ENCODE peak calls at places on chromosomes 12 and 14, in four cellular contexts. W, K, I and Y are unnamed samples.

GRCh38 chr12:34391771-34392581 is 369.7 kb downstream of the ALG10 start:
- DNase-seq in W (no peak), K (no peak), I (no peak), Y (peak)

GRCh38 chr14:91352101-91352500 is 65.5 kb downstream of the CCDC88C start:
- DNase-seq in W (no peak), K (no peak), I (no peak), Y (no peak)

GRCh38 chr12:46711756-46712155 is 114.0 kb downstream of the SLC38A4 start:
- DNase-seq in W (no peak), K (no peak), I (no peak), Y (no peak)

GRCh38 chr12:22255097-22255496 is 79.4 kb downstream of the ST8SIA1 start:
- DNase-seq in W (no peak), K (no peak), I (no peak), Y (no peak)

GRCh38 chr14:54420478-54421116 is 20.6 kb downstream of the CNIH1 start:
- DNase-seq in W (peak), K (peak), I (no peak), Y (peak)

GRCh38 chr14:99718031-99718810 is 34.1 kb downstream of the CYP46A1 start:
- DNase-seq in W (no peak), K (no peak), I (peak), Y (no peak)

GRCh38 chr12:17992002-17992656 is 97.9 kb downstream of the RERGL start:
- DNase-seq in W (peak), K (no peak), I (peak), Y (peak)

GRCh38 chr12:57063991-57064725 is 14.2 kb upstream of the MYO1A start:
- DNase-seq in W (no peak), K (no peak), I (peak), Y (no peak)

GRCh38 chr14:85391892-85392291 is 138.1 kb upstream of the FLRT2 start:
- DNase-seq in W (no peak), K (no peak), I (no peak), Y (no peak)

GRCh38 chr12:93618891-93619410 is 46.5 kb downstream of the SOCS2 start:
- DNase-seq in W (no peak), K (no peak), I (no peak), Y (no peak)

GRCh38 chr14:81886588-81886987 is 352.9 kb upstream of the SEL1L start:
- DNase-seq in W (no peak), K (no peak), I (no peak), Y (no peak)

GRCh38 chr12:113297621-113298471 is 37.1 kb downstream of the SLC8B1 start:
- DNase-seq in W (no peak), K (no peak), I (no peak), Y (no peak)

GRCh38 chr14:105123981-105124836 is 44.4 kb downstream of the JAG2 start:
- DNase-seq in W (no peak), K (no peak), I (no peak), Y (no peak)

GRCh38 chr14:25622752-25623151 is 572.8 kb upstream of the STXBP6 start:
- DNase-seq in W (no peak), K (no peak), I (no peak), Y (no peak)

GRCh38 chr12:77388611-77389265 is 323.4 kb upstream of the E2F7 start:
- DNase-seq in W (no peak), K (no peak), I (no peak), Y (no peak)

GRCh38 chr14:35123388-35123703 is 994 bp downstream of the PRORP start:
- DNase-seq in W (no peak), K (no peak), I (no peak), Y (no peak)

GRCh38 chr14:64092338-64092737 is 201.8 kb downstream of the ESR2 start:
- DNase-seq in W (no peak), K (no peak), I (no peak), Y (no peak)

GRCh38 chr12:46261658-46262057 is 7.2 kb downstream of the SLC38A1 start:
- DNase-seq in W (no peak), K (no peak), I (no peak), Y (no peak)

GRCh38 chr14:96795443-96795842 is 1.7 kb upstream of the VRK1 start:
- DNase-seq in W (no peak), K (no peak), I (no peak), Y (no peak)

GRCh38 chr12:112325157-112325556 is 57.1 kb downstream of the HECTD4 start:
- DNase-seq in W (peak), K (no peak), I (no peak), Y (no peak)

GRCh38 chr12:71440393-71441349 is 1.1 kb downstream of the LGR5 start:
- DNase-seq in W (peak), K (no peak), I (no peak), Y (peak)

GRCh38 chr12:52798003-52798670 is 2.2 kb upstream of the KRT3 start:
- DNase-seq in W (no peak), K (no peak), I (no peak), Y (peak)

GRCh38 chr14:75711796-75712211 is 50.8 kb downstream of the TTLL5 start:
- DNase-seq in W (peak), K (peak), I (peak), Y (peak)

GRCh38 chr14:78202976-78203375 is 32.8 kb downstream of the NRXN3 start:
- DNase-seq in W (no peak), K (no peak), I (no peak), Y (no peak)

GRCh38 chr14:90624732-90625444 is 191.3 kb downstream of the TTC7B start:
- DNase-seq in W (peak), K (no peak), I (no peak), Y (no peak)

GRCh38 chr12:116693259-116694227 is 44.3 kb downstream of the SPRING1 start:
- DNase-seq in W (peak), K (no peak), I (no peak), Y (no peak)

GRCh38 chr12:91722072-91722471 is 423.6 kb downstream of the BTG1 start:
- DNase-seq in W (no peak), K (no peak), I (no peak), Y (no peak)
- TF ChIP-seq BRCA1 in W (no peak), K (no peak), I (no peak), Y (no peak)

DNA sequence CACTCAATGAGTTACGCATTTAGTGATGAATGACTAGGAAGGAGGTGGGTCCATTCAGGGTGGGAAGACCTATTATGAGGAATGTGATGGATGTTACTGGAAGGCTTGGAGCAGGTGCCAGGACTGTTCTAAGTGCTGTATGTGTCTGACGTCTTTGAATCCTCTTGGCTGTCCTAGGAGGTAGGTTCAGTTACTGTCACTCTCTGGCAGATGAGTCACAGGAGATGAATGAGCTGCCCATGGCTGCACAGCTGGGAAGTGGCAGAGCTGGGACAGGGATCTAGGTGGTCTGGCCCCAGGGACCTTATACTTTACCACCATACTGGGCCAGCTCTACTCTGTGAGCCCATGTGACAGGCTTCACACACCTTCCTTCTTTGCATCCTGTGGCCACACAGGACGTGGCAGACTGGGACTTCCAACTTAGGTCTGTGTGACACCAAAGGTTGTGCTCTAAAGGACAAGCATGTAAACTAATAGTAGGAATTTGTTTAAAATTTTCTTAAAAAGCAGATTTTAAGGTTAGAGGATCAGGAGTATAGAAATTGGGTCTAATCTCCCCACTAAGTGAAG is 24.0 kb downstream of the TCTN1 start:
- DNase-seq in W (no peak), K (no peak), I (no peak), Y (no peak)
- TF ChIP-seq BRCA1 in W (no peak), K (no peak), I (no peak), Y (no peak)

GRCh38 chr12:62261876-62262275 is 1.7 kb downstream of the USP15 start:
- DNase-seq in W (no peak), K (no peak), I (no peak), Y (no peak)

GRCh38 chr12:62259993-62260732 is at the start of gene USP15:
- DNase-seq in W (peak), K (peak), I (peak), Y (peak)

GRCh38 chr12:62260733-62261683 is 804 bp downstream of the USP15 start:
- DNase-seq in W (peak), K (no peak), I (peak), Y (peak)

GRCh38 chr12:62258231-62258630 is 2.0 kb upstream of the USP15 start:
- DNase-seq in W (no peak), K (no peak), I (no peak), Y (no peak)

DNA sequence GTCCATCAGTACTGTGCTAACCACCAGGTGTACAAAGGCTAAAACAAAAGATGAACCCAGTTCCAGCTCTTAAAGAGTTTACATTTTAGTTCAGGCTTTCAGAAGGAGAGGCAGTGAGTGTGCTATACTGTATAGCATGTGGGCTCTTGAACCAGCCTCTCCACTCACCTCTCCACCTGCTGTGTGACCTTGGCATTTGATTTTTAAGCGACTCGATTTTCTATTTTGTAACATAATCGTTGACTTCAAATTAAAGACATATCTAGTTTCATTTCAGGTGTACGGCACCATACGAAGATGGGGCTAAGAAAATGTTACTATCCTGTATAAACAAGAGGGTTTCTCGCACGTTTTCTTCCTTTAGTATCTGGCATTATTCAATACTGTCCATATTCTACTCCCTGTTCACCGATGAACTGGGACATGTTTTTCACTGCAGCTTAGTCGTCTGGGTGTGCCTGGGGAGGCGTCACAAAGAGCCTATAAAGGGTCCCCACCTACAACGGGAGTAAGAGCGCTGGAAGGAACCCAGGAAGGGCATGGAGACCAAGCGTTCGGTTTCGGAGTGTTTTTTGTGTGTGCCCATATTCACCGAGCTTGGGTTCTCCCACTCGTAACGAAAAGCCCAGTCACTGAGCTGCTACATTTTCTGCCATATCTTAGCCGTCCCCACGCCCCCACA is 752 bp upstream of the USP15 start:
- DNase-seq in W (peak), K (no peak), I (no peak), Y (no peak)
- TF ChIP-seq BRCA1 in W (no peak), K (no peak), I (no peak), Y (no peak)

GRCh38 chr12:101064721-101065120 is 145.3 kb downstream of the SLC5A8 start:
- DNase-seq in W (no peak), K (no peak), I (no peak), Y (no peak)
- TF ChIP-seq BRCA1 in W (no peak), K (no peak), I (no peak), Y (no peak)

DNA sequence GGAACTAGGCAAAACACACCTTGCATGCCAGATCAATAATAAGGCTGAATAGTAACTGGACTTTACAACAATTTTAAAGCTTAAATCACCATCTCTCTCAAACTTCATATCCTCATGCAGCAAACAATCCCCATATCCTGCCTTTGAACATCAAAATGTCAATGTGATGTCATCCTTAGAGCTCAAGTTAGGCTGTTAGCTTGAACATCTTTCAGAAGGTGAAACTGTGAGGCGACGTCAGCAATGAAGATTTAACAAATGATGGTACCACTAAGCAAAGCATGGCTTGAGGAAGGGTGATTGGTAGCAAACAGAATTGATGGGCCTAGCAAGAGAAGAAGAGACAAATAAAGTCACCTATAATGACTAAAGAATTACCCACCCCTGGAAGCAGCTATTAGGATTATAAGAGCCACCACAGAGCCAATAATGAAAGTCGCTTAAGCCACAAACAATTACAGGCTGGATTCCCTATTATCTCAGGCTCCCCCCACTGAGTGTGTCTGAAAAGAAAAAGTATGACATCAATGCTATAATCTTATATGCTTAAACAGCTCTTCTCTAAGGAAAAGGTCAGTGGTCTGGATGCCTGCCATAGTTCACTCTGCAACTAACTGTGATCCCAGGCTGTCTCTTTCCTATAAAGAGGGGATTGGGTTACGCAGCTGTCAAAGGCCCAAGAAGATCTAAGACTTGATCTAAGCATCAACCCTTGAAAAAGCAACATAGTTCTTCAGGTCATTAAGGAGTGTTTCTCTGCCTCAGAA is 18.2 kb downstream of the EGLN3 start:
- DNase-seq in W (no peak), K (no peak), I (no peak), Y (no peak)
- TF ChIP-seq BRCA1 in W (no peak), K (no peak), I (no peak), Y (no peak)

GRCh38 chr14:94677239-94677612 is 65.0 kb downstream of the SERPINA3 start:
- DNase-seq in W (no peak), K (no peak), I (no peak), Y (no peak)
- TF ChIP-seq BRCA1 in W (no peak), K (no peak), I (no peak), Y (no peak)